ENCODE peak calls at places on chromosomes 4 and X, in nine cellular contexts. I is GM06990; M is hepatocyte; A is CD4-positive, alpha-beta T cell; G is Right ventricle myocardium superior; V is renal cortical epithelial cell; O is islet precursor cell; J is omental fat pad; L is DMS153. S is an unnamed sample.
A peak's percentile ranks its signal among the peaks of the same experiment; 100 is the strongest.

GRCh38 chrX:23919148-23919547 is 11.3 kb downstream of the CXorf58 start:
- DNase-seq in G (no peak), J (no peak), M (no peak), I (no peak), V (no peak), A (no peak), O (no peak), L (no peak), S (no peak)

GRCh38 chr4:92234393-92235176 is 69.2 kb upstream of the GRID2 start:
- DNase-seq in V (peak; percentile 97), J (no peak), M (peak; percentile 59), I (no peak), A (no peak), G (no peak), O (no peak), L (no peak), S (no peak)

GRCh38 chrX:74259879-74260491 is 44.0 kb upstream of the ZCCHC13 start:
- DNase-seq in L (no peak), M (no peak), V (no peak), O (no peak), J (no peak), I (no peak), A (no peak), G (no peak), S (no peak)

GRCh38 chr4:8205241-8205707 is 6.2 kb downstream of the SH3TC1 start:
- DNase-seq in G (no peak), J (no peak), I (no peak), A (no peak), L (no peak), M (no peak), V (no peak), O (no peak), S (no peak)

GRCh38 chrX:7083468-7084396 is 63.8 kb upstream of the STS start:
- DNase-seq in A (peak; percentile 40), G (no peak), L (peak; percentile 1), O (peak; percentile 73), M (no peak), J (no peak), I (peak; percentile 80), V (peak; percentile 96), S (peak; percentile 51)

GRCh38 chr4:48748949-48749596 is 31.0 kb downstream of the FRYL start:
- DNase-seq in V (no peak), A (no peak), O (no peak), L (no peak), M (peak; percentile 12), G (no peak), I (no peak), J (no peak), S (no peak)

GRCh38 chrX:132504417-132504816 is 15.6 kb upstream of the MBNL3 start:
- DNase-seq in A (no peak), V (no peak), O (no peak), M (no peak), I (no peak), J (no peak), L (no peak), G (no peak), S (no peak)

GRCh38 chr4:20299515-20299914 is 47.8 kb downstream of the SLIT2 start:
- DNase-seq in M (peak; percentile 24), O (no peak), I (no peak), J (no peak), G (no peak), L (no peak), A (no peak), V (no peak), S (no peak)

GRCh38 chrX:142295190-142295589 is 90.1 kb upstream of the MAGEC2 start:
- DNase-seq in L (no peak), V (no peak), O (no peak), G (no peak), I (no peak), M (no peak), J (no peak), A (no peak), S (no peak)

GRCh38 chr4:71231073-71231752 is 107.6 kb upstream of the SLC4A4 start:
- DNase-seq in O (no peak), G (peak; percentile 94), I (no peak), V (peak; percentile 90), L (no peak), A (no peak), M (peak; percentile 33), J (peak; percentile 40), S (no peak)

GRCh38 chr4:78661923-78662521 is 110.5 kb downstream of the ANXA3 start:
- DNase-seq in L (peak; percentile 86), A (no peak), O (no peak), M (peak; percentile 45), J (no peak), G (no peak), I (peak; percentile 40), V (peak; percentile 87), S (no peak)

GRCh38 chr4:183658362-183659028 is 490 bp downstream of the RWDD4 start:
- DNase-seq in V (peak; percentile 41), O (peak; percentile 55), J (peak; percentile 22), G (peak; percentile 48), M (peak; percentile 39), L (no peak), A (peak; percentile 2), I (peak; percentile 53), S (peak; percentile 35)

GRCh38 chr4:5956285-5957021 is 61.8 kb downstream of the C4orf50 start:
- DNase-seq in O (peak; percentile 63), I (peak; percentile 16), L (peak; percentile 88), A (no peak), G (no peak), M (peak; percentile 29), J (no peak), V (peak; percentile 14), S (no peak)

GRCh38 chr4:7166981-7167700 is 25.2 kb upstream of the SORCS2 start:
- DNase-seq in L (no peak), J (no peak), O (peak; percentile 54), I (no peak), A (no peak), G (no peak), V (no peak), M (peak; percentile 40), S (no peak)

GRCh38 chr4:16513876-16514275 is 287.6 kb upstream of the TAPT1 start:
- DNase-seq in O (peak; percentile 56), A (no peak), M (no peak), V (no peak), J (no peak), L (no peak), I (no peak), G (no peak), S (no peak)

GRCh38 chr4:126727461-126727860 is 905.3 kb upstream of the INTU start:
- DNase-seq in J (no peak), G (no peak), A (no peak), V (peak; percentile 40), I (no peak), M (no peak), O (no peak), L (no peak), S (no peak)

GRCh38 chr4:61200991-61201526 is 933 bp downstream of the ADGRL3 start:
- DNase-seq in I (no peak), G (peak; percentile 46), M (peak; percentile 53), A (no peak), O (peak; percentile 78), J (no peak), V (no peak), L (no peak), S (no peak)

GRCh38 chr4:16582526-16582925 is 315.9 kb downstream of the LDB2 start:
- DNase-seq in V (no peak), A (no peak), L (no peak), O (peak; percentile 72), I (no peak), G (no peak), J (no peak), M (no peak), S (no peak)

GRCh38 chr4:31175242-31175910 is 455.2 kb downstream of the PCDH7 start:
- DNase-seq in A (no peak), M (no peak), L (no peak), O (no peak), J (no peak), V (peak; percentile 1), G (no peak), I (no peak), S (no peak)

GRCh38 chr4:143389543-143390195 is 53.0 kb downstream of the GAB1 start:
- DNase-seq in O (no peak), L (peak; percentile 36), G (no peak), A (no peak), J (no peak), V (no peak), I (no peak), M (no peak), S (no peak)

GRCh38 chrX:46913710-46914109 is 1.5 kb downstream of the JADE3 start:
- DNase-seq in M (peak; percentile 30), G (peak; percentile 26), O (peak; percentile 58), I (no peak), J (no peak), V (peak; percentile 19), L (no peak), A (no peak), S (no peak)

GRCh38 chrX:152245231-152245630 is 106.9 kb upstream of the MAGEA10 start:
- DNase-seq in J (no peak), A (no peak), M (no peak), O (peak; percentile 44), V (no peak), I (no peak), G (no peak), L (no peak), S (no peak)

GRCh38 chrX:121949041-121949760 is 901.8 kb downstream of the GLUD2 start:
- DNase-seq in I (no peak), G (no peak), A (no peak), V (no peak), O (no peak), M (no peak), L (no peak), J (no peak), S (no peak)

GRCh38 chr4:5511791-5512190 is 196.6 kb downstream of the EVC2 start:
- DNase-seq in V (no peak), G (no peak), I (no peak), L (no peak), O (no peak), J (no peak), M (no peak), A (no peak), S (no peak)

GRCh38 chr4:67933755-67934154 is 29.5 kb downstream of the TMPRSS11A start:
- DNase-seq in J (no peak), M (no peak), O (no peak), V (no peak), G (no peak), A (no peak), L (no peak), I (no peak), S (no peak)

GRCh38 chrX:11189097-11189496 is 78.0 kb downstream of the HCCS start:
- DNase-seq in A (no peak), M (no peak), G (no peak), L (no peak), O (no peak), J (no peak), V (no peak), I (no peak), S (no peak)

GRCh38 chr4:143025111-143025704 is 159.5 kb upstream of the USP38 start:
- DNase-seq in L (no peak), V (peak; percentile 73), O (peak; percentile 72), J (no peak), I (no peak), M (no peak), G (no peak), A (no peak), S (no peak)

GRCh38 chrX:72308566-72309296 is 3.0 kb upstream of the CITED1 start:
- DNase-seq in M (peak; percentile 69), I (peak; percentile 42), L (peak; percentile 5), O (peak; percentile 86), G (peak; percentile 74), V (peak; percentile 34), J (peak; percentile 52), A (no peak), S (no peak)

GRCh38 chrX:13699183-13699826 is 10.4 kb downstream of the RAB9A start:
- DNase-seq in I (peak; percentile 30), G (no peak), J (no peak), O (no peak), V (no peak), M (peak; percentile 50), A (no peak), L (no peak), S (no peak)

GRCh38 chr4:183816882-183817509 is 88.1 kb upstream of the STOX2 start:
- DNase-seq in L (no peak), G (no peak), V (peak; percentile 88), O (no peak), M (no peak), A (no peak), J (no peak), I (no peak), S (no peak)

GRCh38 chr4:63349674-63350025 is 1059.6 kb downstream of the TECRL start:
- DNase-seq in O (no peak), A (no peak), I (no peak), L (no peak), J (no peak), M (no peak), G (peak; percentile 17), V (no peak), S (no peak)

S was measured in stimulated activated naive CD8-positive, alpha-beta T cell treated with anti-CD3 and anti-CD28 coated beads, Interleukin-15, Interleukin-2, amounts not matched to agents 100 U/mL and 50 U/mL, for 24 hours.